ENCODE peak calls at places on chromosomes 16 and 17, in six cellular contexts. G is GM10248, X is cardiac muscle cell, U is AG10803, O is AG04450, J is upper lobe of right lung. V is an unnamed sample.

GRCh38 chr16:11612110-11612981 is 25.6 kb upstream of the LITAF start:
- DNase-seq in O (no peak), U (no peak), X (no peak), J (peak; percentile 90), G (peak; percentile 40), V (no peak)

GRCh38 chr16:62190426-62190825 is 154.2 kb upstream of the CDH8 start:
- DNase-seq in X (peak; percentile 68), U (no peak), J (no peak), G (no peak), O (no peak), V (no peak)

GRCh38 chr17:12070561-12070960 is 49.9 kb downstream of the MAP2K4 start:
- DNase-seq in U (peak; percentile 73), O (peak; percentile 33), J (no peak), X (no peak), G (no peak), V (no peak)

GRCh38 chr16:29729116-29729521 is 16.7 kb downstream of the C16orf54 start:
- DNase-seq in J (peak; percentile 48), X (peak; percentile 65), G (no peak), U (peak; percentile 56), O (peak; percentile 4), V (no peak)

GRCh38 chr16:75466760-75467159 is 2.3 kb upstream of the TMEM170A start:
- DNase-seq in J (no peak), X (no peak), G (no peak), O (no peak), U (no peak), V (no peak)

GRCh38 chr17:30929081-30929633 is 7.4 kb downstream of the ADAP2 start:
- DNase-seq in J (peak; percentile 31), O (no peak), U (no peak), G (no peak), X (no peak), V (no peak)

GRCh38 chr17:79624658-79625478 is 14.0 kb upstream of the RBFOX3 start:
- DNase-seq in U (no peak), X (no peak), G (no peak), O (no peak), J (peak; percentile 35), V (no peak)

GRCh38 chr17:40547079-40547784 is 18.0 kb downstream of the CCR7 start:
- DNase-seq in J (peak; percentile 55), X (no peak), U (no peak), G (no peak), O (no peak), V (no peak)

GRCh38 chr16:65833171-65833871 is 533.2 kb upstream of the CDH5 start:
- DNase-seq in J (no peak), G (no peak), U (peak; percentile 81), X (no peak), O (peak; percentile 13), V (no peak)

GRCh38 chr16:14365200-14365851 is 264.7 kb downstream of the PARN start:
- DNase-seq in X (no peak), O (no peak), U (peak; percentile 54), G (no peak), J (no peak), V (no peak)

GRCh38 chr17:77383613-77384608 is 243.1 kb downstream of the SEC14L1 start:
- DNase-seq in O (no peak), J (no peak), G (no peak), U (no peak), X (no peak), V (no peak)

GRCh38 chr17:81929253-81930141 is 2.0 kb upstream of the MAFG start:
- DNase-seq in X (no peak), J (no peak), U (no peak), G (no peak), O (no peak), V (no peak)

GRCh38 chr16:29007865-29008593 is 23.2 kb downstream of the LAT start:
- DNase-seq in X (no peak), G (no peak), J (no peak), O (peak; percentile 50), U (peak; percentile 80), V (no peak)

GRCh38 chr17:63402808-63403207 is 43.3 kb downstream of the CYB561 start:
- DNase-seq in X (no peak), U (peak; percentile 42), J (no peak), G (no peak), O (peak; percentile 67), V (no peak)

GRCh38 chr17:350706-351435 is 1.7 kb downstream of the RPH3AL start:
- DNase-seq in G (no peak), U (peak; percentile 79), X (no peak), J (peak; percentile 82), O (no peak), V (no peak)

GRCh38 chr17:72529386-72529785 is 408.6 kb downstream of the SOX9 start:
- DNase-seq in X (no peak), G (no peak), U (no peak), O (no peak), J (no peak), V (no peak)

GRCh38 chr17:81651692-81652091 is 4.7 kb downstream of the PDE6G start:
- DNase-seq in O (peak; percentile 68), G (no peak), X (no peak), J (no peak), U (peak; percentile 76), V (no peak)

GRCh38 chr17:27535975-27536374 is 79.7 kb downstream of the KSR1 start:
- DNase-seq in O (no peak), G (no peak), J (peak; percentile 49), U (peak; percentile 37), X (no peak), V (no peak)

GRCh38 chr16:53980675-53981074 is 276.7 kb downstream of the FTO start:
- DNase-seq in G (no peak), J (no peak), U (no peak), X (no peak), O (no peak), V (no peak)

GRCh38 chr17:5019475-5019956 is 15.7 kb downstream of the SLC52A1 start:
- DNase-seq in G (no peak), U (no peak), O (no peak), X (no peak), J (no peak), V (no peak)
- TF ChIP-seq CTCF in G (peak; percentile 1), U (no peak), O (peak; percentile 14), X (peak; percentile 3), J (no peak), V (no peak)

GRCh38 chr16:80946481-80946880 is 60.2 kb downstream of the CMC2 start:
- DNase-seq in X (no peak), U (peak; percentile 17), G (no peak), O (no peak), J (no peak), V (no peak)
- TF ChIP-seq CTCF in X (no peak), U (no peak), G (no peak), O (no peak), J (no peak), V (no peak)

DNA sequence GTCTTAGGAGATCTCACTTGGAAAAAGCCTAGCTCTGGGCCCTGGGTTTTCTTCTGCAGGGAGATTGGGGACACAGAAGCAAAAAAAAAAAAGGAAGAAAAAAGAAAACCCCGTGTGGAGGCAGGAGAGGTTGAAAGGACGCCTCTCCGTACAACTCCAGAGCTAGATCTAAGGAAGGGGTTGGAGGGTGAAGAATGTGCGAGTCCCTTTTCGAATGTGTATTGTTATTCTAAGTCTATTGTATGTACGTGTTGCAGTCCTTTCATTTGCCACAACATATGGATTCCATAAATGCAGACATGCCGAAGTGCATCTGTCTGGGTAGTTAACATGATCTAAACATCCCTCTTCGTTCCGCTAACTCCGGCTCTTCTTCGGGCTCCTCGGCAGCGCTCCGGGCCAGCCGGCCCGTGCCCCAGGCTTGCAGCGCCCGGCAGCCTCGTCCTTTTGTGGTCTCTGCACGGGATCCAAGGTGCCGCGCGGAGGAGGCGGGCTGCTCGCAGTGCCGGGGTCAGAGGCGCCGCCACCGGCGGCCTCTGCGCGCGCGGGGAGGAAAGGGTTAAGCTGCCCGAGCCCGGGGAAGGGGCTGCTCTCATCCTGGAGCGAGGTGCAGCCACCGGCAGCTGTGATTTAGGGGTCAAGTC is 14.8 kb upstream of the ZFHX3 start:
- DNase-seq in O (no peak), J (no peak), G (no peak), X (no peak), U (no peak), V (peak; percentile 64)
- TF ChIP-seq CTCF in O (no peak), J (no peak), G (no peak), X (no peak), U (no peak), V (no peak)

DNA sequence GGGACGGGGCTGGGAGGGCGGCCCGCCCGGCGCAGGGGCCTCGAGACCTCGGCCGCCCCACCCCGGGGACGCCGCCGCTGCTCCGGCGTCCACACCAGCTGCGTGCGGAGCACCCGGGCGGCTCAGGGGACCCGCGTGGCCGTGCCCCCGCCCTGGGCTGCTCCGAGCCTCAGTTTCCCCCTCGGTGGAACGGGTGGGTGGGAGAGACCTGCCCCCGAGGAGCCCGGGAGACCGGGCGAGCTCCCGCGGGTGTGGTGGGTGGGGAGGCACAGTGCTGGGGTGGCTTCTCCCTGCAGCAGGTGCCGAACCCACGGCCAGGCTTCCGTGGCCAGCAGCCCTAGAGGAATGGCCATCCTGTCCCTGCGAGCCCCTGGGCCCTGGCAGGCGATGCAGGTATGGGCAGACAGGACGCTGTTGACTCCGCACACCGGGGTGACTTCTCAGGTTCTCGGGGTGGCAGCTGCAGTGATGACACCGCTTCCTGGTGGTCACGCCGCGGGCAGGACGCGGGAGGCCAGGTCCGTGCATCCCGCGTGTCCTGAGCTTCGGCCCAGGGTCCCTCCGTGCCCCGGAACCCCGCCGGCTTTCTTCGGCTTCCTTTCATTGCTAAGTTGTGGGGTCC is 677 bp downstream of the DEF8 start:
- DNase-seq in O (no peak), U (no peak), J (no peak), X (no peak), G (no peak), V (no peak)
- TF ChIP-seq CTCF in O (no peak), U (no peak), J (no peak), X (no peak), G (no peak), V (no peak)

GRCh38 chr17:66200685-66201092 is 8.8 kb upstream of the CEP112 start:
- DNase-seq in U (peak; percentile 84), J (no peak), X (peak; percentile 64), O (peak; percentile 68), G (no peak), V (peak; percentile 36)
- TF ChIP-seq CTCF in U (peak; percentile 81), J (peak; percentile 53), X (peak; percentile 69), O (peak; percentile 82), G (no peak), V (no peak)

V was measured in glutamatergic neuron.